ENCODE peak calls at places on chromosomes 7 and 10, in four cellular contexts. W is effector CD4-positive, alpha-beta T cell; O is GM23248; S is neuronal stem cell. L is an unnamed sample.

GRCh38 chr10:23158370-23158769 is 33.7 kb upstream of the PTF1A start:
- DNase-seq in W (peak; percentile 4), O (peak; percentile 73), S (peak; percentile 72), L (peak; percentile 91)

GRCh38 chr7:20798081-20798693 is 11.5 kb upstream of the SP8 start:
- DNase-seq in W (no peak), O (peak; percentile 58), S (peak; percentile 77), L (peak; percentile 93)

GRCh38 chr7:128090492-128090891 is 59.3 kb upstream of the LRRC4 start:
- DNase-seq in W (no peak), O (no peak), S (no peak), L (peak; percentile 41)

GRCh38 chr10:48805848-48806247 is 121.2 kb downstream of the WDFY4 start:
- DNase-seq in W (no peak), O (peak; percentile 47), S (no peak), L (no peak)

GRCh38 chr10:90862908-90863514 is 5.2 kb upstream of the HTR7 start:
- DNase-seq in W (no peak), O (peak; percentile 72), S (no peak), L (no peak)

GRCh38 chr10:50552771-50553535 is 70.8 kb downstream of the SGMS1 start:
- DNase-seq in W (no peak), O (peak; percentile 53), S (no peak), L (peak; percentile 58)

GRCh38 chr10:15871823-15872222 is 11.5 kb upstream of the MINDY3 start:
- DNase-seq in W (no peak), O (no peak), S (no peak), L (no peak)

GRCh38 chr7:127251048-127251451 is 1.7 kb downstream of the GRM8 start:
- DNase-seq in W (no peak), O (peak; percentile 16), S (no peak), L (peak; percentile 67)

GRCh38 chr10:19488592-19489280 is 327.5 kb upstream of the PLXDC2 start:
- DNase-seq in W (no peak), O (peak; percentile 32), S (peak; percentile 20), L (no peak)

GRCh38 chr10:1515121-1515779 is 222.1 kb downstream of the ADARB2 start:
- DNase-seq in W (no peak), O (no peak), S (no peak), L (peak; percentile 46)

GRCh38 chr10:119769886-119770285 is 44.0 kb downstream of the INPP5F start:
- DNase-seq in W (no peak), O (peak; percentile 92), S (no peak), L (peak; percentile 77)